ENCODE peak calls at places on chromosomes 3 and 15, in seven cellular contexts. D is GM23248; H is lung; W is upper lobe of right lung; C is naive thymus-derived CD4-positive, alpha-beta T cell; P is HL-60; B is H7. T is an unnamed sample. For H3K27me3, the result is how much of the 10 kb centered on the place peaks cover.

GRCh38 chr3:17828388-17828787 is 86.0 kb upstream of the TBC1D5 start:
- DNase-seq in D (no peak), H (no peak), W (no peak), C (no peak), P (no peak), B (no peak), T (no peak)

GRCh38 chr3:42778644-42779043 is 5.6 kb upstream of the CCDC13 start:
- DNase-seq in D (peak), H (no peak), W (no peak), C (no peak), P (no peak), B (no peak), T (no peak)

GRCh38 chr3:177439729-177440269 is 242.5 kb upstream of the TBL1XR1 start:
- DNase-seq in D (no peak), H (no peak), W (no peak), C (no peak), P (no peak), B (no peak), T (no peak)

GRCh38 chr3:47473391-47473790 is 2.4 kb downstream of the SCAP start:
- DNase-seq in D (no peak), H (no peak), W (no peak), C (no peak), P (no peak), B (no peak), T (peak)

GRCh38 chr15:70912187-70912586 is 19.6 kb downstream of the LRRC49 start:
- DNase-seq in D (no peak), H (no peak), W (no peak), C (no peak), P (no peak), B (no peak), T (no peak)

GRCh38 chr3:193851941-193852674 is 259.1 kb downstream of the OPA1 start:
- DNase-seq in D (no peak), H (no peak), W (no peak), C (no peak), P (no peak), B (peak), T (no peak)

GRCh38 chr3:177772908-177773557 is 575.8 kb upstream of the TBL1XR1 start:
- DNase-seq in D (no peak), H (no peak), W (no peak), C (no peak), P (no peak), B (no peak), T (no peak)

GRCh38 chr3:39196671-39197446 is 4.5 kb upstream of the XIRP1 start:
- DNase-seq in D (no peak), H (no peak), W (no peak), C (no peak), P (no peak), B (peak), T (no peak)

GRCh38 chr3:95302044-95302443 is 1239.2 kb downstream of the NSUN3 start:
- DNase-seq in D (peak), H (no peak), W (no peak), C (no peak), P (no peak), B (no peak), T (no peak)

GRCh38 chr3:102156426-102156825 is 278.4 kb upstream of the ZPLD1 start:
- DNase-seq in D (peak), H (no peak), W (no peak), C (no peak), P (no peak), B (no peak), T (peak)

GRCh38 chr15:35557544-35557943 is 11.6 kb upstream of the DPH6 start:
- DNase-seq in D (peak), H (no peak), W (no peak), C (no peak), P (no peak), B (no peak), T (peak)

GRCh38 chr3:186493507-186493906 is 50.7 kb downstream of the CRYGS start:
- DNase-seq in D (no peak), H (no peak), W (no peak), C (no peak), P (no peak), B (no peak), T (no peak)

GRCh38 chr3:39809995-39810595 is 686 bp downstream of the MYRIP start:
- DNase-seq in D (peak), H (no peak), W (peak), C (no peak), P (no peak), B (peak), T (no peak)

GRCh38 chr15:71226536-71227455 is 111.5 kb downstream of the THSD4 start:
- DNase-seq in D (no peak), H (no peak), W (no peak), C (no peak), P (no peak), B (no peak), T (no peak)

GRCh38 chr3:99475229-99475628 is 163.2 kb upstream of the COL8A1 start:
- DNase-seq in D (peak), H (no peak), W (no peak), C (no peak), P (no peak), B (no peak), T (no peak)

GRCh38 chr3:15860014-15860934 is 62.5 kb upstream of the ANKRD28 start:
- DNase-seq in D (peak), H (peak), W (peak), C (peak), P (no peak), B (peak), T (peak)

GRCh38 chr3:15314276-15314675 is 18.1 kb downstream of the SH3BP5 start:
- DNase-seq in D (no peak), H (no peak), W (no peak), C (no peak), P (no peak), B (no peak), T (no peak)

GRCh38 chr3:97968376-97968775 is 3.9 kb downstream of the RIOX2 start:
- DNase-seq in D (no peak), H (no peak), W (no peak), C (no peak), P (no peak), B (no peak), T (no peak)

GRCh38 chr3:127224118-127224517 is 31.2 kb downstream of the PRR23E start:
- DNase-seq in D (no peak), H (no peak), W (no peak), C (peak), P (peak), B (no peak), T (no peak)

GRCh38 chr15:100759116-100759515 is 120.5 kb upstream of the ALDH1A3 start:
- DNase-seq in D (peak), H (no peak), W (no peak), C (no peak), P (no peak), B (peak), T (no peak)

GRCh38 chr3:127997961-127998360 is 54.3 kb upstream of the SEC61A1 start:
- DNase-seq in D (no peak), H (no peak), W (no peak), C (no peak), P (no peak), B (no peak), T (no peak)

GRCh38 chr3:102181202-102181920 is 253.5 kb upstream of the ZPLD1 start:
- DNase-seq in D (peak), H (no peak), W (no peak), C (no peak), P (no peak), B (peak), T (no peak)

DNA sequence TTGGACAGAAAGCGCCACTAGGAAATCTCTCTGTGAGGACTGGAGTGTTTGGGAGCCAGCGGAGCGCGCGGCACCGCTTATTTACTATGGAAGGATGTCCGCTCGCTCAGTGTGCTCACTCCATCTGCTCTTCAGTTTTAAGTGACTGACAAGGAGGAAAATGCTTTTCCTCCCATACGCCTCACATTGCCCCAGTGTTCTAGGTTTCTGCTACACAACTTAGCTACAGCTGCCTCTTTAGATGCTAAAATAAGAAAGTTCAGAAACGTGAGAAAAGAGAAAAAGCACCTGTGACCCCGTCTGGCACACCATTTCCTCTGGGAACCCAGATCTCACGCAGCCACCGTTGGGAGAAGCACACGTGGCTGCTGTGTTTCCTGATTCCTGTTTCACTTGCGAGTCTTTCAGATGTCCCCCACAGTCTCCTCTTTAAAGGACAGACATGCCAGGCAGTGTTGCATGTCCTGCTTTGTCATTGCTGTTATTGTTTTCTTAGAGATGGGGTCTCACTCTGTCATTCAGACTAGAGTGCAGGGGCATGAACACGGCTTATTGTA is 11.7 kb upstream of the MUSTN1 start:
- DNase-seq in D (no peak), H (no peak), W (no peak), C (no peak), P (no peak), B (no peak), T (no peak)
- H3K27me3 ChIP-seq in D (under half), H (under half), W (under half), C (under half), P (under half), B (under half), T (under half)

DNA sequence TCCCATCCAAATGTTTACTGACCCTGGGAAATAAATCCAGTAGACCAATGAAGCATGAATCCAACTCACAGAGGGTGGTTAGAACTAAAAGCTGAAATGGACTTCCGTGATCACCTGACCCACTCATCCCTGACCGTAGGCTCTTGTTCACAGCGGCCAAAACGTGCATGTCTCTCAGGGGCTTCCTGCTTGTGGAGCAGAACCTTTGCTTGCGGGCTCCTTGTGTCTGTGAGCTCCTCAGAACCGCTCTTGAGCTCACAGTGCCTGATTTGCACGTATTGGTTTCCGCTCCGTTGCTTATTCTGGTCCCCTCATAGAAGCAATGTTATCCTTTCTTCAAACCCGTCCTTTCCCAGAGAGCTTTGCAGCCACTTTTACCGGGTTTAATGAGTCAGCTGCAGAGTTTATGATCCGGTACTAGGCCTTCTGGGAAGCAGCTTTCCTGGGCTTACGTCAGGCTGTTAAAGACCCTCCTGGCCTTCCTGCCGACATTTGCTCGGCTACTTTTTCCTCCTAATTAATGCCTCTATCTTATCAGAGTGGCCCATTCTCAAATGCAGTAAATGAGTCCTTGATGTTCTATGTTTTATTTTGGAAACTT is 35.4 kb downstream of the LIPC start:
- DNase-seq in D (no peak), H (no peak), W (no peak), C (no peak), P (no peak), B (no peak), T (no peak)
- H3K4me3 ChIP-seq in D (no peak), H (no peak), W (no peak), C (no peak), P (no peak), B (no peak), T (no peak)

GRCh38 chr3:116444819-116445290 is 432 bp downstream of the LSAMP start:
- DNase-seq in D (peak), H (no peak), W (no peak), C (no peak), P (no peak), B (peak), T (no peak)
- H3K27me3 ChIP-seq in D (under half), H (under half), W (under half), C (under half), P (under half), B (under half), T (under half)

GRCh38 chr15:67068724-67069400 is 3.5 kb downstream of the SMAD3 start:
- DNase-seq in D (peak), H (no peak), W (no peak), C (peak), P (no peak), B (no peak), T (no peak)
- H3K4me3 ChIP-seq in D (peak), H (no peak), W (peak), C (peak), P (no peak), B (no peak), T (no peak)

DNA sequence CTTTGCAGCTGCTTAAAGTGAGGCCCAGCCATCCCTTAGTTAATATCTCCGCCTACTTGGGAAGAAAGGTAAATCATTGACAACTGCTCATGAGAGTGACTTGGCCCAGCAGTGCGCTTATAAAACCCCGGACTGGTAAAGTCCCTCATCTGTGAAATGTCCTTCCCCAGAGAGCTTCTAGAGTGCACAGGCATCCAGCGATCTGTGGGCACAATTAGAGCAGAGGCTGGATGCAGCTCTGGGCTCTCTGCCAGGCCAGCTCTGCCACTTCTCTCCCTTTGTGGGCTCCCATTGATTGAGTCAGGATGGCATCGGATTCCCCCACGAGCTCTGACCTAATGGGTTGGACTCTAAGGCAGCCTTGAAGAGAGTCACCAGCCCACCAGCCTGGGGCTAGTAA is 219.0 kb upstream of the LINGO1 start:
- DNase-seq in D (no peak), H (no peak), W (peak), C (no peak), P (no peak), B (no peak), T (no peak)
- H3K27me3 ChIP-seq in D (half or more), H (under half), W (under half), C (under half), P (under half), B (under half), T (under half)

DNA sequence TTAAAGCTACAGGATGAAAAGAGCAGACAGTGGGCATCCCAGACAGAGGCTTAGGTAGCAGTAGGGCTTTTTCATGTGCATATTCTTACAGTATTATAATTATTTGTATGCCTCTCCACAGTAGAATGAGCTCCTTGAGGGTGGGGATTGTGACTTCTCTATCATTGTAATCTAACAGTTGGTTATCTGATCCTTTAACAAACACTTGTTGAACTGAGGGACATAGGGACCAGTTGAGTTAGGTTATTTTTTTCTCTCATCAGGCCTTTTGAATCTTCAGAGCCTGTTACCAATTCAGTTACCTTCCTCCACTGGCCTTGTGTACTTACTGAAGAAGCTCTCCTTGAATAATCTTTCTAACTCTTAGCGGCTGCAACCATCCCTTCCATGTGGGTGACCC is 1.2 kb downstream of the LSM3 start:
- DNase-seq in D (no peak), H (no peak), W (no peak), C (no peak), P (no peak), B (no peak), T (no peak)
- H3K4me3 ChIP-seq in D (peak), H (no peak), W (no peak), C (no peak), P (peak), B (no peak), T (peak)

GRCh38 chr15:96418146-96418545 is 87.6 kb downstream of the NR2F2 start:
- DNase-seq in D (no peak), H (no peak), W (no peak), C (no peak), P (no peak), B (no peak), T (no peak)
- H3K27me3 ChIP-seq in D (half or more), H (under half), W (half or more), C (under half), P (under half), B (half or more), T (half or more)

DNA sequence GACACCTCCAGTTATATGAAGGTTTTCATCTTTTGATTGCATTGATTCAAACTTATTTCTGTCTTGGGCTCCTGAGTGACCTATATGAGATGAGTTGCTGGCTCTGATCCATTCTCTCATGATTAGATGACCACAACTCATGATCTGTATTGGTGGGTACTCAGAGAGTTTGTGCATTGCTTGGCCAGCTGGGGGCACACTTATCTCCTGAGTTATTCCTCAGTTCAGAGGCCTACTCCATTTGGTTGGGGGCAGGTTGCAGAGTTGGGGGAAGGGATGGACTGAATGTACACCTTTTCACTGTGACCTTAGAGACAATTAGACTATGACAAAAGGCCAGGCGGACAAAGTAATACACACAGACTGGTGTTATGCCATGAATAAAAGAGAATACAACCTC is 166.2 kb upstream of the SEMA6D start:
- DNase-seq in D (peak), H (no peak), W (no peak), C (no peak), P (no peak), B (no peak), T (no peak)
- H3K4me3 ChIP-seq in D (no peak), H (no peak), W (no peak), C (no peak), P (no peak), B (no peak), T (no peak)

GRCh38 chr3:168248383-168249047 is 152.8 kb upstream of the GOLIM4 start:
- DNase-seq in D (peak), H (no peak), W (peak), C (no peak), P (no peak), B (peak), T (peak)
- H3K27me3 ChIP-seq in D (half or more), H (under half), W (under half), C (under half), P (under half), B (under half), T (under half)